ENCODE peak calls at places on chromosome 3, in five cellular contexts. N, A, D, K and C are unnamed samples.

GRCh38 chr3:58051196-58051595 is 43.0 kb downstream of the FLNB start:
- DNase-seq in A (peak; percentile 79), D (peak; percentile 85), N (no peak), K (no peak), C (peak; percentile 93)

GRCh38 chr3:128362026-128362965 is 104.4 kb downstream of the DNAJB8 start:
- DNase-seq in D (no peak), N (no peak), K (no peak), A (no peak), C (no peak)

GRCh38 chr3:11498646-11499045 is 145.1 kb downstream of the VGLL4 start:
- DNase-seq in N (no peak), K (peak; percentile 78), D (peak; percentile 50), A (peak; percentile 72), C (peak; percentile 80)

GRCh38 chr3:125059488-125060245 is 3.9 kb upstream of the HEG1 start:
- DNase-seq in D (peak; percentile 54), N (no peak), K (peak; percentile 11), A (no peak), C (no peak)

GRCh38 chr3:8458711-8459110 is 42.9 kb upstream of the LMCD1 start:
- DNase-seq in N (no peak), D (peak; percentile 61), K (peak; percentile 25), A (no peak), C (peak; percentile 69)

GRCh38 chr3:37417297-37418082 is 243.1 kb upstream of the LRRFIP2 start:
- DNase-seq in K (no peak), A (no peak), N (no peak), D (no peak), C (no peak)

GRCh38 chr3:68876112-68876713 is 56.1 kb downstream of the TAFA4 start:
- DNase-seq in K (peak; percentile 73), D (peak; percentile 59), A (no peak), N (peak; percentile 36), C (peak; percentile 82)

GRCh38 chr3:123843668-123844067 is 40.5 kb downstream of the MYLK start:
- DNase-seq in K (no peak), N (no peak), A (no peak), D (peak; percentile 90), C (peak; percentile 50)

GRCh38 chr3:161108840-161109239 is 3.7 kb upstream of the B3GALNT1 start:
- DNase-seq in D (no peak), A (no peak), K (no peak), N (no peak), C (no peak)

GRCh38 chr3:29686889-29687592 is 406.2 kb downstream of the RBMS3 start:
- DNase-seq in N (no peak), D (peak; percentile 63), A (no peak), K (peak; percentile 83), C (peak; percentile 74)

GRCh38 chr3:195221015-195221853 is 49.7 kb downstream of the XXYLT1 start:
- DNase-seq in K (peak; percentile 41), D (no peak), A (no peak), N (no peak), C (peak; percentile 80)

GRCh38 chr3:29440321-29441019 is 159.6 kb downstream of the RBMS3 start:
- DNase-seq in N (no peak), D (no peak), K (peak; percentile 59), A (no peak), C (no peak)

GRCh38 chr3:64575211-64575844 is 112.5 kb downstream of the ADAMTS9 start:
- DNase-seq in N (peak; percentile 21), D (no peak), A (no peak), K (peak; percentile 35), C (peak; percentile 43)

GRCh38 chr3:105093853-105094252 is 272.9 kb upstream of the ALCAM start:
- DNase-seq in N (no peak), D (no peak), A (no peak), K (no peak), C (no peak)

GRCh38 chr3:13493867-13494441 is 13.8 kb downstream of the HDAC11 start:
- DNase-seq in A (no peak), K (no peak), N (no peak), D (no peak), C (no peak)

GRCh38 chr3:10238330-10238995 is 9.8 kb upstream of the TATDN2 start:
- DNase-seq in D (no peak), N (no peak), K (no peak), A (no peak), C (no peak)

GRCh38 chr3:155619118-155619915 is 125.6 kb downstream of the PLCH1 start:
- DNase-seq in D (no peak), K (no peak), A (no peak), N (no peak), C (no peak)

GRCh38 chr3:122318620-122319019 is 6.4 kb upstream of the CSTA start:
- DNase-seq in D (no peak), A (no peak), N (no peak), K (no peak), C (no peak)

GRCh38 chr3:136249593-136250225 is 431 bp upstream of the PCCB start:
- DNase-seq in D (no peak), N (no peak), K (no peak), A (no peak), C (no peak)

GRCh38 chr3:17183951-17184550 is 299.3 kb downstream of the PLCL2 start:
- DNase-seq in A (no peak), K (peak; percentile 12), N (no peak), D (peak; percentile 53), C (peak; percentile 69)

GRCh38 chr3:64359735-64360134 is 134.5 kb upstream of the PRICKLE2 start:
- DNase-seq in K (no peak), A (no peak), N (no peak), D (no peak), C (no peak)

GRCh38 chr3:40333416-40333815 is 23.9 kb downstream of the EIF1B start:
- DNase-seq in N (no peak), A (no peak), K (no peak), D (no peak), C (no peak)

GRCh38 chr3:29889230-29889629 is 608.4 kb downstream of the RBMS3 start:
- DNase-seq in N (no peak), A (no peak), K (no peak), D (peak; percentile 11), C (no peak)

GRCh38 chr3:105878061-105878460 is 9.2 kb upstream of the CBLB start:
- DNase-seq in D (peak; percentile 12), N (no peak), A (no peak), K (no peak), C (peak; percentile 45)

GRCh38 chr3:11154953-11155325 is 646 bp downstream of the HRH1 start:
- DNase-seq in D (peak; percentile 12), K (no peak), N (peak; percentile 9), A (no peak), C (peak; percentile 40)

GRCh38 chr3:169232863-169233262 is 430.6 kb downstream of the MECOM start:
- DNase-seq in K (peak; percentile 92), D (peak; percentile 20), N (no peak), A (no peak), C (peak; percentile 78)

GRCh38 chr3:50428007-50428633 is 68.8 kb upstream of the TMEM115 start:
- DNase-seq in D (peak; percentile 40), K (no peak), N (no peak), A (no peak), C (no peak)

GRCh38 chr3:55518451-55518850 is 31.3 kb upstream of the WNT5A start:
- DNase-seq in A (no peak), D (no peak), K (no peak), N (no peak), C (no peak)

GRCh38 chr3:32780735-32781210 is 37.0 kb upstream of the TRIM71 start:
- DNase-seq in D (peak; percentile 15), K (no peak), N (peak; percentile 76), A (peak; percentile 78), C (peak; percentile 52)

GRCh38 chr3:153182894-153183293 is 20.9 kb downstream of the RAP2B start:
- DNase-seq in K (no peak), A (no peak), N (no peak), D (no peak), C (no peak)

DNA sequence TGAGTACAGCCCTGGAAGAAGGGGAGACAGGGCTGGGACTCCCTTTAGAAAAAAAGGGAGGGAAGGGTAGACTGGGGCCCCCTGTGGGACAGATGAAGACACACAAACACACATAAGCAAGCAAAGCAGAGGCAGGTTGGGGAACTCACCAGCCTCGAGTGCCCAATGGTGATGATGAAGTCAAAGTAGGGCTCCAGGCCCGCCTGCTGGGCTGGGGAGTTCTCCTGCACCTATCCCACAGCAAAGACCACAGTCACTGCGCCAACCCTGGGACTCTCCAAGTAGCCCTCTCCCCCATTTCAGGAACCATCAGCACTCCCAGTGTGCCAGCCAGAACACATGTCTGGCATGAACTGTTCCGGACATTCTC is 4.1 kb downstream of the GORASP1 start:
- DNase-seq in K (no peak), D (no peak), N (no peak), A (no peak), C (no peak)
- TF ChIP-seq CTCF in K (no peak), D (peak; percentile 27), N (no peak), A (no peak), C (peak; percentile 7)

GRCh38 chr3:42387802-42388651 is 22.4 kb downstream of the LYZL4 start:
- DNase-seq in K (peak; percentile 10), A (no peak), N (no peak), D (no peak), C (peak; percentile 31)
- TF ChIP-seq CTCF in K (no peak), A (no peak), N (no peak), D (no peak), C (no peak)

GRCh38 chr3:63193647-63194046 is 84.5 kb upstream of the SYNPR start:
- DNase-seq in K (peak; percentile 3), D (peak; percentile 23), A (no peak), N (no peak), C (peak; percentile 27)
- TF ChIP-seq CTCF in K (no peak), D (peak; percentile 49), A (peak; percentile 29), N (peak; percentile 36), C (peak; percentile 33)

DNA sequence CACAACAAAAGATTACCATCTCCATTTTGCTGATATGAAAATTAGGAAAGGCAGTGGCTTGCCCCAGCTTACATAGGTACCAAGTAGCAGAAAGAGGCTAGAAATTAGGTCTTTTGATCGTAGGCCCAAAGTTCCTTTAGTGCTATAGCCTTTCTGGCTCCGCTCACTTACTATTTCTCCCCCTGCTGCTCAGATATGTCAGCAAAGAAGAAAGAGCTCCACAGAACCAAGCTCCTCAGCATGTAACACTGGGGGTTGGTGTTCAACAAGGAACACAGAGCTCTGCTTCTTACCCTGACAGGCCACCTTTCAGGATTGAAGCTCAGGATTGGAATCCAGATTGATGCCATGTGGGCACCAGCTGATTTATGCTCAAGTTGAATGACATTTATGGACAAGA is 6.2 kb upstream of the IL12A start:
- DNase-seq in D (no peak), N (no peak), K (no peak), A (no peak), C (no peak)
- TF ChIP-seq CTCF in D (no peak), N (no peak), K (no peak), A (no peak), C (no peak)

GRCh38 chr3:75262661-75263060 is 401.5 kb upstream of the FRG2C start:
- DNase-seq in K (no peak), N (no peak), A (no peak), D (no peak), C (no peak)
- TF ChIP-seq CTCF in K (no peak), N (no peak), A (no peak), D (no peak), C (no peak)